ENCODE peak calls at places on chromosomes 13 and 19, in seven cellular contexts. M is posterior cingulate gyrus; U is activated T-helper 2 cell treated with anti-CD3 and anti-CD28 coated beads, Interferon-gamma antibody, Interleukin-2, Interleukin-4, amounts not matched to agents 10 μg/mL and 5 μg/mL and 100 μg/mL, durations not matched to agents 14 hours and 24 hours and 36 hours; T is ACHN; Y is midbrain; Z is stimulated activated CD4-positive, alpha-beta T cell treated with anti-CD3 and anti-CD28 coated beads, Interleukin-2, amount 100 ng/mL, for 48 hours; A is kidney. C is an unnamed sample.

GRCh38 chr13:109971006-109971744 is 184.8 kb upstream of the IRS2 start:
- DNase-seq in A (no peak), M (no peak), Y (no peak), Z (no peak), U (no peak), T (no peak), C (no peak)

GRCh38 chr13:88124142-88124541 is 453.0 kb downstream of the SLITRK5 start:
- DNase-seq in Z (no peak), A (no peak), T (no peak), Y (no peak), U (no peak), M (no peak), C (no peak)

GRCh38 chr13:102968572-102969228 is 97.5 kb downstream of the SLC10A2 start:
- DNase-seq in M (no peak), T (no peak), Z (no peak), U (no peak), Y (no peak), A (no peak), C (no peak)

GRCh38 chr19:49665301-49666119 is at the start of the genes BCL2L12 and IRF3:
- DNase-seq in Y (peak), U (peak), T (peak), M (peak), Z (peak), A (peak), C (peak)

GRCh38 chr19:2997720-2998119 is 20.4 kb downstream of the TLE6 start:
- DNase-seq in U (no peak), A (no peak), Y (no peak), M (no peak), T (no peak), Z (no peak), C (no peak)

GRCh38 chr13:33026489-33027152 is 10.4 kb downstream of the KL start:
- DNase-seq in U (no peak), Z (no peak), A (no peak), Y (no peak), M (no peak), T (no peak), C (no peak)

GRCh38 chr19:33301011-33301899 is 1.1 kb downstream of the CEBPA start:
- DNase-seq in T (no peak), A (peak), Z (no peak), U (no peak), M (peak), Y (no peak), C (no peak)

GRCh38 chr19:39297931-39298634 is 1.9 kb downstream of the IFNL1 start:
- DNase-seq in A (no peak), M (peak), Z (no peak), U (peak), T (no peak), Y (no peak), C (no peak)

GRCh38 chr13:26132756-26133155 is 80.9 kb upstream of the SHISA2 start:
- DNase-seq in T (peak), Y (peak), U (no peak), M (no peak), A (no peak), Z (no peak), C (no peak)

GRCh38 chr13:95641961-95642621 is 2.4 kb downstream of the DZIP1 start:
- DNase-seq in T (no peak), M (peak), A (peak), U (no peak), Y (no peak), Z (no peak), C (no peak)

GRCh38 chr13:110528371-110528770 is 33.2 kb downstream of the RAB20 start:
- DNase-seq in T (no peak), Z (no peak), U (no peak), A (no peak), Y (no peak), M (no peak), C (no peak)